ENCODE peak calls at places on chromosome 4, in nine cellular contexts. V, O, M, T, E, X, C, A and Z are unnamed samples.

GRCh38 chr4:172654482-172654881 is 514.1 kb upstream of the GALNT7 start:
- DNase-seq in X (no peak), M (no peak), O (no peak), T (no peak), V (no peak), A (no peak), C (no peak), E (no peak), Z (no peak)

GRCh38 chr4:114694770-114695169 is 96.2 kb downstream of the UGT8 start:
- DNase-seq in X (no peak), T (peak), O (no peak), M (peak), E (peak), C (peak), A (peak), V (peak), Z (no peak)

GRCh38 chr4:796206-796605 is 29.7 kb downstream of the CPLX1 start:
- DNase-seq in E (no peak), M (no peak), V (no peak), X (no peak), O (no peak), A (no peak), C (no peak), T (no peak), Z (no peak)

GRCh38 chr4:9898596-9899345 is 117.3 kb downstream of the DRD5 start:
- DNase-seq in A (peak), E (no peak), X (no peak), T (peak), C (peak), M (peak), V (peak), O (no peak), Z (no peak)

GRCh38 chr4:81472249-81473085 is 760 bp upstream of the RASGEF1B start:
- DNase-seq in C (peak), E (no peak), X (peak), M (no peak), T (peak), O (no peak), A (peak), V (peak), Z (no peak)

GRCh38 chr4:10033191-10033881 is 12.0 kb upstream of the SLC2A9 start:
- DNase-seq in A (peak), E (no peak), V (peak), C (peak), X (no peak), T (peak), M (peak), O (no peak), Z (no peak)

GRCh38 chr4:145939856-145940255 is 1.2 kb upstream of the ZNF827 start:
- DNase-seq in C (peak), X (no peak), A (no peak), M (no peak), T (peak), V (no peak), O (no peak), E (no peak), Z (no peak)

GRCh38 chr4:102564399-102564921 is 63.3 kb downstream of the NFKB1 start:
- DNase-seq in V (no peak), E (no peak), A (peak), O (no peak), M (no peak), T (peak), C (peak), X (peak), Z (no peak)

GRCh38 chr4:8940792-8941491 is 69.3 kb upstream of the HMX1 start:
- DNase-seq in M (no peak), O (no peak), T (no peak), V (no peak), C (no peak), E (no peak), A (no peak), X (peak), Z (no peak)

GRCh38 chr4:8127051-8127798 is 31.4 kb downstream of the ABLIM2 start:
- DNase-seq in V (no peak), O (no peak), T (no peak), E (no peak), A (no peak), M (no peak), C (no peak), X (no peak), Z (no peak)

GRCh38 chr4:20323991-20324390 is 72.3 kb downstream of the SLIT2 start:
- DNase-seq in X (no peak), E (no peak), A (no peak), V (no peak), O (no peak), C (no peak), T (no peak), M (no peak), Z (no peak)